ENCODE peak calls at places on chromosomes 7 and 10, in ten cellular contexts. P is substantia nigra, I is Peyer's patch, K is body of pancreas, R is small intestine, C is GM23248, M is right atrium auricular region, F is breast epithelium, O is iPS DF 6.9, V is thoracic aorta. S is an unnamed sample.

GRCh38 chr10:123537188-123537961 is 128.8 kb upstream of the GPR26 start:
- DNase-seq in P (no peak), I (no peak), K (no peak), R (no peak), C (no peak), M (peak), F (peak), O (no peak), V (no peak), S (no peak)

GRCh38 chr10:30736685-30737232 is 107.2 kb upstream of the LYZL2 start:
- DNase-seq in P (no peak), I (no peak), K (no peak), R (no peak), C (peak), M (peak), F (no peak), O (no peak), V (peak), S (no peak)

GRCh38 chr10:20659225-20659624 is 237.9 kb downstream of the NEBL start:
- DNase-seq in P (no peak), I (no peak), K (no peak), R (no peak), C (no peak), M (no peak), F (no peak), O (no peak), V (no peak), S (no peak)

GRCh38 chr10:62233494-62234283 is 35.0 kb downstream of the RTKN2 start:
- DNase-seq in P (no peak), I (no peak), K (no peak), R (no peak), C (peak), M (no peak), F (no peak), O (no peak), V (no peak), S (no peak)

GRCh38 chr10:92242910-92243671 is 47.8 kb downstream of the CPEB3 start:
- DNase-seq in P (peak), I (peak), K (peak), R (peak), C (peak), M (peak), F (peak), O (no peak), V (no peak), S (peak)

GRCh38 chr7:130913721-130914588 is 179.9 kb upstream of the KLF14 start:
- DNase-seq in P (no peak), I (no peak), K (no peak), R (peak), C (peak), M (no peak), F (no peak), O (no peak), V (no peak), S (no peak)

GRCh38 chr10:29804025-29804852 is 169.5 kb upstream of the SVIL start:
- DNase-seq in P (no peak), I (no peak), K (peak), R (peak), C (peak), M (peak), F (peak), O (no peak), V (peak), S (no peak)

GRCh38 chr10:126568809-126569208 is 101.7 kb downstream of the C10orf90 start:
- DNase-seq in P (no peak), I (no peak), K (no peak), R (no peak), C (no peak), M (no peak), F (no peak), O (no peak), V (no peak), S (no peak)

GRCh38 chr10:47444047-47444446 is 39.9 kb downstream of the ANXA8 start:
- DNase-seq in P (no peak), I (no peak), K (no peak), R (no peak), C (no peak), M (no peak), F (no peak), O (no peak), V (no peak), S (no peak)

GRCh38 chr7:151249034-151249731 is 689 bp upstream of the SMARCD3 start:
- DNase-seq in P (no peak), I (no peak), K (peak), R (peak), C (peak), M (peak), F (peak), O (no peak), V (no peak), S (no peak)

GRCh38 chr10:28587270-28587969 is 54.5 kb downstream of the WAC start:
- DNase-seq in P (no peak), I (no peak), K (no peak), R (no peak), C (peak), M (no peak), F (no peak), O (no peak), V (no peak), S (no peak)

GRCh38 chr7:77760809-77761453 is 37.3 kb downstream of the TMEM60 start:
- DNase-seq in P (no peak), I (no peak), K (no peak), R (no peak), C (no peak), M (no peak), F (no peak), O (no peak), V (no peak), S (no peak)

GRCh38 chr10:114643158-114643557 is 14.9 kb downstream of the ABLIM1 start:
- DNase-seq in P (no peak), I (no peak), K (no peak), R (no peak), C (no peak), M (no peak), F (no peak), O (no peak), V (no peak), S (no peak)

GRCh38 chr10:63547628-63548356 is 26.6 kb downstream of the REEP3 start:
- DNase-seq in P (no peak), I (no peak), K (no peak), R (no peak), C (peak), M (no peak), F (no peak), O (no peak), V (no peak), S (no peak)

GRCh38 chr10:70381491-70382421 is 669 bp downstream of the LRRC20 start:
- DNase-seq in P (no peak), I (peak), K (peak), R (peak), C (peak), M (peak), F (no peak), O (no peak), V (no peak), S (no peak)

GRCh38 chr7:27175626-27176342 is 1.7 kb upstream of the HOXA10 start:
- DNase-seq in P (no peak), I (no peak), K (peak), R (no peak), C (peak), M (no peak), F (no peak), O (no peak), V (no peak), S (no peak)

GRCh38 chr10:119896937-119897336 is 4.4 kb downstream of the SEC23IP start:
- DNase-seq in P (no peak), I (no peak), K (peak), R (peak), C (peak), M (peak), F (no peak), O (no peak), V (no peak), S (no peak)

GRCh38 chr10:13349776-13350274 is 1.7 kb upstream of the SEPHS1 start:
- DNase-seq in P (no peak), I (peak), K (peak), R (peak), C (peak), M (no peak), F (peak), O (peak), V (no peak), S (no peak)

GRCh38 chr7:19215421-19215820 is 70.2 kb upstream of the FERD3L start:
- DNase-seq in P (no peak), I (no peak), K (no peak), R (no peak), C (peak), M (no peak), F (no peak), O (no peak), V (no peak), S (no peak)

GRCh38 chr7:42082144-42082543 is 154.9 kb downstream of the GLI3 start:
- DNase-seq in P (no peak), I (no peak), K (no peak), R (no peak), C (peak), M (no peak), F (no peak), O (no peak), V (no peak), S (no peak)

GRCh38 chr7:48438196-48438595 is 266.9 kb downstream of the ABCA13 start:
- DNase-seq in P (no peak), I (no peak), K (no peak), R (no peak), C (no peak), M (no peak), F (no peak), O (no peak), V (no peak), S (no peak)

GRCh38 chr10:88991900-88992237 is 1.3 kb downstream of the FAS start:
- DNase-seq in P (no peak), I (no peak), K (no peak), R (no peak), C (no peak), M (no peak), F (no peak), O (no peak), V (no peak), S (no peak)

GRCh38 chr10:97517778-97518561 is 19.2 kb downstream of the UBTD1 start:
- DNase-seq in P (no peak), I (no peak), K (no peak), R (no peak), C (peak), M (no peak), F (no peak), O (no peak), V (no peak), S (no peak)

GRCh38 chr7:121081327-121081936 is 92.9 kb downstream of the CPED1 start:
- DNase-seq in P (no peak), I (no peak), K (no peak), R (peak), C (peak), M (no peak), F (no peak), O (no peak), V (no peak), S (no peak)

DNA sequence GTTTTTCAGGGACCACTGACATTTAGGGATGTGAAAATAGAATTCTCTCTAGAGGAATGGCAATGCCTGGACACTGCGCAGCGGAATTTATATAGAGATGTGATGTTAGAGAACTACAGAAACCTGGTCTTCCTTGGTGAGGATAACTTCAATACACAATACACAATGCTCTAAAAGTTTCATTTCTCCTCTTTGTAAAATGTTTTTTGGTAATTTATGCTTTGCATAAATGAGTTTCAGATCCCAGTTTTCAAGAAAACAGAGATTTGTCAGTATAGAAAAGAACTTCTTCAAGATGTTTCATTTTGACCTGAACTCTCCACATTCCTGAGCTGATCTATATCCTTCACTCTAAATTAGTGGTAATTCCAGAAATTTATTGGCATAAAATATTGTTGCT is 14.2 kb downstream of the ZNF92 start:
- DNase-seq in P (no peak), I (no peak), K (no peak), R (no peak), C (no peak), M (no peak), F (no peak), O (no peak), V (no peak), S (no peak)
- H3K27ac ChIP-seq in P (no peak), I (no peak), K (no peak), R (no peak), C (no peak), M (no peak), F (no peak), O (no peak), V (no peak), S (no peak)

GRCh38 chr7:138246391-138246790 is 170.1 kb downstream of the AKR1D1 start:
- DNase-seq in P (no peak), I (no peak), K (no peak), R (no peak), C (no peak), M (no peak), F (no peak), O (no peak), V (no peak), S (no peak)

GRCh38 chr7:138247568-138248328 is 171.5 kb downstream of the AKR1D1 start:
- DNase-seq in P (no peak), I (no peak), K (no peak), R (no peak), C (peak), M (no peak), F (no peak), O (no peak), V (no peak), S (no peak)

GRCh38 chr7:138248609-138249008 is 172.3 kb downstream of the AKR1D1 start:
- DNase-seq in P (no peak), I (no peak), K (no peak), R (no peak), C (no peak), M (no peak), F (no peak), O (no peak), V (no peak), S (no peak)

GRCh38 chr7:138245682-138246081 is 169.4 kb downstream of the AKR1D1 start:
- DNase-seq in P (no peak), I (no peak), K (no peak), R (no peak), C (no peak), M (no peak), F (no peak), O (no peak), V (no peak), S (no peak)

DNA sequence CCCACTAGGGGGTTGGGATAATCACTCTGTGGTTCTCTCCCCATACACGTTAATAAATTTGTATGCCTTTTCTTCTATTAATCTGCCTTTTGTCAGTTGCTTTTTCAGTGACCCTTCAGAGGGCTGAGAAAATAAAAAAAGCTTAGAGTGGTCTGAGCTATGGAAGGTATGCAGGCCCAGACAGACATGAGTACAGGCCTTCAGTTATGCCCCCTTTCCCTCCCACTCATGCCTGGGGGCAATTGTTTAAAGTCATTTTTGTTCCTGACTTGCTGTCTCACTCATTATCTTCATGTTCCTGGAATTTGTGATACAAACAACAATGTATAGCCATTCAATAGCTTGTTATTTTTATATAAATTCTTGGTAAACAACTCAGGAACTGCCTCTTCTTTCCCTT is 170.8 kb downstream of the AKR1D1 start:
- DNase-seq in P (no peak), I (no peak), K (no peak), R (no peak), C (no peak), M (no peak), F (no peak), O (no peak), V (no peak), S (no peak)
- H3K27ac ChIP-seq in P (no peak), I (no peak), K (no peak), R (no peak), C (no peak), M (no peak), F (no peak), O (no peak), V (no peak), S (no peak)

DNA sequence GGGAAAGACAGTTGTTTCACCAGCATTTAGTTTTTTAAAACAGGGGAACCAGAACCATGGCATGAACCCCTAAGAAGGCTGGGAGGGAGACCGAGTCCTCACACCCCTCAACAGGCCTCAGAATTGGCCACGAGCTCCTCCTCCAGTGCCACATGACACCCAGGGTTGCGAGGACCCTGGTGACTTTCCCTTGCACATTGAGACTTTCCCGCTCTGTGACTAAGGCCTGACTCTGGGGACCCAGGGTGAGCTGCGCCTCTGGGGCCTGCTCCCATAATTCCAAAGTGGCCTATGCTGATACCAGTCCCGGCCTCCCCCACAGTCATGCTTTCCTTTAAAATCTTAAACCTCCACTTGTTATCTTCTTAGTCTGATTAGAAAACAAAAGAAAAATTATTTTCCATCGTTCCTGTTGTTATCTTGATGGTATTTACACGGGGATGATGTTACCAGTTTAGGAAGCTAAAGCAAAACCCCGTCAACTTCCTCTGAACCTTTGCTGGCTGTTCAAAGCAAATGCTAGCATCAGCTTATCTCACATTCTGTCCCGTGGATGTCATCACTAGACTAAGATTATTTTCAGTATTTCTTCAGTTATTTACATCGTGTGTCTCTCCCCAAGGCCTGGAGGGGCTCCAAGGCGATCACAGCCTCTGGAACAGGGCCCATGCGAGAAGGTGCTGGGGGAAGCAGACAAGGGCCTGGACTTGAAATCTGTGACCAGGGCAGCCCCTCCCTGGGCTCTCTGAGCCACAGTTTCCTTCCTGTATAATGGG is 42.1 kb downstream of the FAM53B start:
- DNase-seq in P (no peak), I (no peak), K (no peak), R (no peak), C (no peak), M (no peak), F (no peak), O (no peak), V (no peak), S (no peak)
- H3K27ac ChIP-seq in P (peak), I (peak), K (peak), R (peak), C (no peak), M (peak), F (peak), O (no peak), V (peak), S (peak)

GRCh38 chr7:1915326-1915725 is 245.2 kb downstream of the ELFN1 start:
- DNase-seq in P (no peak), I (no peak), K (no peak), R (no peak), C (no peak), M (no peak), F (no peak), O (no peak), V (no peak), S (no peak)

GRCh38 chr7:1913290-1914282 is 243.5 kb downstream of the ELFN1 start:
- DNase-seq in P (no peak), I (no peak), K (no peak), R (no peak), C (no peak), M (no peak), F (no peak), O (no peak), V (no peak), S (no peak)

GRCh38 chr7:1914743-1915142 is 244.7 kb downstream of the ELFN1 start:
- DNase-seq in P (no peak), I (no peak), K (no peak), R (no peak), C (no peak), M (no peak), F (no peak), O (no peak), V (no peak), S (no peak)

GRCh38 chr7:1912472-1913289 is 242.6 kb downstream of the ELFN1 start:
- DNase-seq in P (no peak), I (no peak), K (no peak), R (no peak), C (no peak), M (no peak), F (no peak), O (no peak), V (peak), S (no peak)

DNA sequence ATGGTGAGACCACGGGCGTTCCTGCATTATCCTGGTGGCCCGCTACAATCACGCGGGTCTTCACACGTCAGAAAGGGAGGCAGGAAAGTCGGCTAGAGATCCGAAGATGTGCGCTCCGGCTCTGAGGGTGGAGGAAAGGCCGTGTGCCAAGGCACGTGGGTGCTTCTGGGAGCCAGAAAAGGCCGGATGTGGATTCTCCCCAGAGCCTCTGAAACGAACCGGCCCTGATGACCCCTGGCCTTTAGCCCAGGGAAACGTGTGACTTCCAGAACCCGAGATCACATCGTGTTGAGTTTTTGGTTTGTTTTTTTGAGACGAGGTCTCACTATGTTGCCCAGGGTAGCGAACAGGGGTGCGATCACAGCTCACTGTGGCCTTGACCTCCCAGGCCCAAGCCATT is 244.2 kb downstream of the ELFN1 start:
- DNase-seq in P (no peak), I (no peak), K (no peak), R (no peak), C (no peak), M (no peak), F (peak), O (no peak), V (no peak), S (no peak)
- H3K27ac ChIP-seq in P (no peak), I (no peak), K (no peak), R (no peak), C (no peak), M (no peak), F (peak), O (no peak), V (no peak), S (no peak)

GRCh38 chr10:51718804-51719291 is 19.5 kb upstream of the CSTF2T start:
- DNase-seq in P (no peak), I (no peak), K (no peak), R (peak), C (peak), M (no peak), F (no peak), O (no peak), V (no peak), S (no peak)
- H3K27ac ChIP-seq in P (no peak), I (no peak), K (no peak), R (no peak), C (peak), M (no peak), F (no peak), O (no peak), V (peak), S (no peak)

GRCh38 chr7:116771640-116772039 is 90.7 kb upstream of the CAPZA2 start:
- DNase-seq in P (no peak), I (no peak), K (no peak), R (peak), C (no peak), M (no peak), F (no peak), O (no peak), V (no peak), S (no peak)
- H3K27ac ChIP-seq in P (no peak), I (peak), K (no peak), R (peak), C (no peak), M (no peak), F (no peak), O (no peak), V (no peak), S (no peak)

GRCh38 chr7:24715661-24716479 is 41.4 kb downstream of the GSDME start:
- DNase-seq in P (no peak), I (no peak), K (no peak), R (peak), C (peak), M (peak), F (no peak), O (no peak), V (no peak), S (no peak)
- H3K27ac ChIP-seq in P (no peak), I (no peak), K (no peak), R (no peak), C (no peak), M (no peak), F (no peak), O (no peak), V (no peak), S (no peak)

S was measured in caudate nucleus.